ENCODE peak calls at places on chromosomes 13 and 19, in seven cellular contexts. One of them, this sample, is unnamed. For H3K4me1, the result is how much of the 10 kb centered on the place peaks cover.

GRCh38 chr13:112764028-112764427 is 74.2 kb downstream of the ATP11A start:
- DNase-seq in A549: no peak
- DNase-seq in hepatocyte: no peak
- DNase-seq in tibial artery: no peak
- DNase-seq in neural progenitor cell: no peak
- DNase-seq in IMR-90: no peak
- DNase-seq in cardiac muscle cell: no peak
- DNase-seq in this sample: no peak

GRCh38 chr13:109883181-109884180 is 97.1 kb upstream of the IRS2 start:
- DNase-seq in hepatocyte: no peak
- DNase-seq in cardiac muscle cell: peak
- DNase-seq in tibial artery: no peak
- DNase-seq in neural progenitor cell: no peak
- DNase-seq in IMR-90: no peak
- DNase-seq in A549: no peak
- DNase-seq in this sample: no peak

GRCh38 chr19:18443831-18444230 is 5.9 kb upstream of the ISYNA1 start:
- DNase-seq in IMR-90: no peak
- DNase-seq in tibial artery: no peak
- DNase-seq in A549: no peak
- DNase-seq in cardiac muscle cell: no peak
- DNase-seq in hepatocyte: no peak
- DNase-seq in neural progenitor cell: no peak
- DNase-seq in this sample: no peak

GRCh38 chr13:32408296-32408998 is 19.5 kb downstream of the N4BP2L1 start:
- DNase-seq in neural progenitor cell: no peak
- DNase-seq in IMR-90: no peak
- DNase-seq in cardiac muscle cell: no peak
- DNase-seq in A549: no peak
- DNase-seq in tibial artery: no peak
- DNase-seq in hepatocyte: no peak
- DNase-seq in this sample: no peak

GRCh38 chr13:66992183-66992582 is 238.0 kb downstream of the PCDH9 start:
- DNase-seq in tibial artery: no peak
- DNase-seq in IMR-90: peak
- DNase-seq in A549: peak
- DNase-seq in hepatocyte: no peak
- DNase-seq in cardiac muscle cell: peak
- DNase-seq in neural progenitor cell: no peak
- DNase-seq in this sample: no peak

GRCh38 chr19:32442650-32443049 is 37.1 kb downstream of the DPY19L3 start:
- DNase-seq in hepatocyte: no peak
- DNase-seq in cardiac muscle cell: no peak
- DNase-seq in neural progenitor cell: no peak
- DNase-seq in A549: no peak
- DNase-seq in tibial artery: no peak
- DNase-seq in IMR-90: no peak
- DNase-seq in this sample: no peak

GRCh38 chr19:57351867-57352266 is 796 bp downstream of the ZNF304 start:
- DNase-seq in neural progenitor cell: peak
- DNase-seq in hepatocyte: peak
- DNase-seq in A549: no peak
- DNase-seq in IMR-90: peak
- DNase-seq in cardiac muscle cell: no peak
- DNase-seq in tibial artery: no peak
- DNase-seq in this sample: no peak

GRCh38 chr13:108962652-108963051 is 333.2 kb downstream of the MYO16 start:
- DNase-seq in hepatocyte: no peak
- DNase-seq in IMR-90: no peak
- DNase-seq in tibial artery: no peak
- DNase-seq in A549: peak
- DNase-seq in neural progenitor cell: no peak
- DNase-seq in cardiac muscle cell: no peak
- DNase-seq in this sample: no peak

GRCh38 chr19:28710278-28710677 is 502.7 kb downstream of the UQCRFS1 start:
- DNase-seq in neural progenitor cell: peak
- DNase-seq in IMR-90: peak
- DNase-seq in tibial artery: no peak
- DNase-seq in cardiac muscle cell: peak
- DNase-seq in A549: peak
- DNase-seq in hepatocyte: peak
- DNase-seq in this sample: no peak

GRCh38 chr19:13052447-13053232 is 50.0 kb downstream of the LYL1 start:
- DNase-seq in A549: no peak
- DNase-seq in IMR-90: no peak
- DNase-seq in tibial artery: no peak
- DNase-seq in neural progenitor cell: no peak
- DNase-seq in hepatocyte: no peak
- DNase-seq in cardiac muscle cell: no peak
- DNase-seq in this sample: no peak

GRCh38 chr19:40614595-40615411 is 13.6 kb downstream of the LTBP4 start:
- DNase-seq in IMR-90: peak
- DNase-seq in neural progenitor cell: peak
- DNase-seq in cardiac muscle cell: peak
- DNase-seq in A549: peak
- DNase-seq in tibial artery: peak
- DNase-seq in hepatocyte: peak
- DNase-seq in this sample: peak

GRCh38 chr13:85367887-85368286 is 431.3 kb downstream of the SLITRK6 start:
- DNase-seq in cardiac muscle cell: no peak
- DNase-seq in A549: no peak
- DNase-seq in IMR-90: peak
- DNase-seq in tibial artery: no peak
- DNase-seq in neural progenitor cell: no peak
- DNase-seq in hepatocyte: no peak
- DNase-seq in this sample: no peak

GRCh38 chr13:74325106-74325505 is 190.9 kb upstream of the KLF12 start:
- DNase-seq in tibial artery: no peak
- DNase-seq in A549: peak
- DNase-seq in IMR-90: peak
- DNase-seq in hepatocyte: peak
- DNase-seq in neural progenitor cell: no peak
- DNase-seq in cardiac muscle cell: peak
- DNase-seq in this sample: no peak

GRCh38 chr19:34327851-34328250 is 37.1 kb upstream of the GPI start:
- DNase-seq in cardiac muscle cell: no peak
- DNase-seq in A549: no peak
- DNase-seq in hepatocyte: no peak
- DNase-seq in IMR-90: no peak
- DNase-seq in neural progenitor cell: no peak
- DNase-seq in tibial artery: no peak
- DNase-seq in this sample: no peak

GRCh38 chr19:39746836-39747529 is 9.2 kb upstream of the CLC start:
- DNase-seq in cardiac muscle cell: no peak
- DNase-seq in hepatocyte: no peak
- DNase-seq in tibial artery: no peak
- DNase-seq in IMR-90: no peak
- DNase-seq in neural progenitor cell: no peak
- DNase-seq in A549: peak
- DNase-seq in this sample: no peak

GRCh38 chr13:49464621-49465325 is 20.7 kb downstream of the SETDB2 start:
- DNase-seq in tibial artery: no peak
- DNase-seq in neural progenitor cell: no peak
- DNase-seq in cardiac muscle cell: no peak
- DNase-seq in A549: no peak
- DNase-seq in IMR-90: peak
- DNase-seq in hepatocyte: no peak
- DNase-seq in this sample: no peak

GRCh38 chr13:94390881-94391280 is 88.6 kb downstream of the DCT start:
- DNase-seq in hepatocyte: no peak
- DNase-seq in IMR-90: peak
- DNase-seq in cardiac muscle cell: no peak
- DNase-seq in A549: no peak
- DNase-seq in neural progenitor cell: no peak
- DNase-seq in tibial artery: no peak
- DNase-seq in this sample: no peak

GRCh38 chr19:55220525-55220924 is 8.0 kb downstream of the TMEM86B start:
- DNase-seq in tibial artery: no peak
- DNase-seq in IMR-90: no peak
- DNase-seq in hepatocyte: peak
- DNase-seq in neural progenitor cell: peak
- DNase-seq in cardiac muscle cell: peak
- DNase-seq in A549: no peak
- DNase-seq in this sample: no peak

GRCh38 chr13:20006206-20006605 is 47.7 kb downstream of the ZMYM2 start:
- DNase-seq in hepatocyte: no peak
- DNase-seq in neural progenitor cell: no peak
- DNase-seq in tibial artery: no peak
- DNase-seq in cardiac muscle cell: no peak
- DNase-seq in A549: no peak
- DNase-seq in IMR-90: peak
- DNase-seq in this sample: no peak

GRCh38 chr19:48881741-48882657 is 9.8 kb downstream of the PPP1R15A start:
- DNase-seq in tibial artery: no peak
- DNase-seq in hepatocyte: peak
- DNase-seq in IMR-90: no peak
- DNase-seq in neural progenitor cell: peak
- DNase-seq in cardiac muscle cell: peak
- DNase-seq in A549: peak
- DNase-seq in this sample: no peak

GRCh38 chr13:114318624-114319023 is 4.3 kb downstream of the CHAMP1 start:
- DNase-seq in A549: no peak
- DNase-seq in cardiac muscle cell: no peak
- DNase-seq in neural progenitor cell: no peak
- DNase-seq in hepatocyte: no peak
- DNase-seq in tibial artery: no peak
- DNase-seq in IMR-90: no peak
- DNase-seq in this sample: no peak

GRCh38 chr13:35598233-35598632 is 121.7 kb upstream of the MAB21L1 start:
- DNase-seq in IMR-90: no peak
- DNase-seq in tibial artery: no peak
- DNase-seq in A549: no peak
- DNase-seq in hepatocyte: no peak
- DNase-seq in neural progenitor cell: no peak
- DNase-seq in cardiac muscle cell: no peak
- DNase-seq in this sample: no peak

GRCh38 chr13:87052731-87053130 is 618.4 kb upstream of the SLITRK5 start:
- DNase-seq in hepatocyte: no peak
- DNase-seq in A549: no peak
- DNase-seq in tibial artery: no peak
- DNase-seq in cardiac muscle cell: no peak
- DNase-seq in neural progenitor cell: no peak
- DNase-seq in IMR-90: peak
- DNase-seq in this sample: no peak

GRCh38 chr19:38949580-38950367 is 19.0 kb downstream of the MRPS12 start:
- DNase-seq in cardiac muscle cell: peak
- DNase-seq in IMR-90: peak
- DNase-seq in neural progenitor cell: peak
- DNase-seq in tibial artery: peak
- DNase-seq in hepatocyte: peak
- DNase-seq in A549: no peak
- DNase-seq in this sample: peak

GRCh38 chr19:46124638-46125115 is at the start of gene IGFL3:
- DNase-seq in neural progenitor cell: no peak
- DNase-seq in A549: no peak
- DNase-seq in cardiac muscle cell: no peak
- DNase-seq in tibial artery: no peak
- DNase-seq in IMR-90: peak
- DNase-seq in hepatocyte: no peak
- DNase-seq in this sample: no peak

GRCh38 chr19:6057651-6058365 is 52.5 kb downstream of the RFX2 start:
- DNase-seq in IMR-90: no peak
- DNase-seq in neural progenitor cell: no peak
- DNase-seq in A549: no peak
- DNase-seq in tibial artery: peak
- DNase-seq in cardiac muscle cell: no peak
- DNase-seq in hepatocyte: no peak
- DNase-seq in this sample: no peak

GRCh38 chr19:50624949-50625600 is 14.6 kb downstream of the SYT3 start:
- DNase-seq in A549: no peak
- DNase-seq in cardiac muscle cell: no peak
- DNase-seq in IMR-90: no peak
- DNase-seq in neural progenitor cell: no peak
- DNase-seq in hepatocyte: no peak
- DNase-seq in tibial artery: no peak
- DNase-seq in this sample: peak

DNA sequence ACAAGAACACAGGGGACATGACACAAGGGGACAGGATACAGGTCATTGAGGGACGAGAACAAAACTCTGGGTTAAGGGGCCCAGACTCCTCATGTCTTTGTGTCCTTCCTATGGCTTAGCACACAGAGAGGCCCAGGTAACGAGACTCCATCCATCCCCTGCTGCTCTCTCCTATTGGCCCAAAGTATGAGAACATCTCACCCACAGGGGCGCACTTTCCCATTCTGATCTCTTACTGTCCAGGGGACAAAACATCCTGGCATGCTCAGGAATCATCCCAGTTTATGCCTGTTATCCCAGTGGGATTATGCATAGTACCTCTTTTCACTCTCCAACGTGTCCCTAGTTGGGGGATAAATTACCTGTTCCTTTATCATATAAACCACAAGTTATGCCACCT is 19.2 kb downstream of the C13orf42 start:
- DNase-seq in neural progenitor cell: no peak
- DNase-seq in IMR-90: no peak
- DNase-seq in cardiac muscle cell: no peak
- DNase-seq in hepatocyte: no peak
- DNase-seq in A549: no peak
- DNase-seq in tibial artery: no peak
- DNase-seq in this sample: no peak
- H3K4me1 ChIP-seq in neural progenitor cell: under half
- H3K4me1 ChIP-seq in IMR-90: under half
- H3K4me1 ChIP-seq in cardiac muscle cell: under half
- H3K4me1 ChIP-seq in hepatocyte: under half
- H3K4me1 ChIP-seq in A549: under half
- H3K4me1 ChIP-seq in tibial artery: under half
- H3K4me1 ChIP-seq in this sample: under half

GRCh38 chr13:41678842-41679241 is 221.5 kb downstream of the RGCC start:
- DNase-seq in tibial artery: no peak
- DNase-seq in IMR-90: no peak
- DNase-seq in neural progenitor cell: no peak
- DNase-seq in A549: no peak
- DNase-seq in cardiac muscle cell: no peak
- DNase-seq in hepatocyte: no peak
- DNase-seq in this sample: no peak
- H3K4me1 ChIP-seq in tibial artery: under half
- H3K4me1 ChIP-seq in IMR-90: under half
- H3K4me1 ChIP-seq in neural progenitor cell: under half
- H3K4me1 ChIP-seq in A549: under half
- H3K4me1 ChIP-seq in cardiac muscle cell: under half
- H3K4me1 ChIP-seq in hepatocyte: under half
- H3K4me1 ChIP-seq in this sample: under half

GRCh38 chr19:10766681-10767201 is 48.9 kb downstream of the DNM2 start:
- DNase-seq in cardiac muscle cell: no peak
- DNase-seq in neural progenitor cell: no peak
- DNase-seq in A549: no peak
- DNase-seq in tibial artery: no peak
- DNase-seq in hepatocyte: no peak
- DNase-seq in IMR-90: peak
- DNase-seq in this sample: no peak
- H3K4me1 ChIP-seq in cardiac muscle cell: under half
- H3K4me1 ChIP-seq in neural progenitor cell: under half
- H3K4me1 ChIP-seq in A549: half or more
- H3K4me1 ChIP-seq in tibial artery: under half
- H3K4me1 ChIP-seq in hepatocyte: under half
- H3K4me1 ChIP-seq in IMR-90: under half
- H3K4me1 ChIP-seq in this sample: half or more

GRCh38 chr19:42207767-42208259 is 9.7 kb downstream of the DEDD2 start:
- DNase-seq in neural progenitor cell: no peak
- DNase-seq in tibial artery: no peak
- DNase-seq in hepatocyte: no peak
- DNase-seq in cardiac muscle cell: no peak
- DNase-seq in A549: peak
- DNase-seq in IMR-90: peak
- DNase-seq in this sample: no peak
- H3K4me1 ChIP-seq in neural progenitor cell: under half
- H3K4me1 ChIP-seq in tibial artery: under half
- H3K4me1 ChIP-seq in hepatocyte: under half
- H3K4me1 ChIP-seq in cardiac muscle cell: under half
- H3K4me1 ChIP-seq in A549: under half
- H3K4me1 ChIP-seq in IMR-90: under half
- H3K4me1 ChIP-seq in this sample: under half